ENCODE peak calls at places on chromosomes 3 and 15, in five cellular contexts. A, Z, O, B and E are unnamed samples.

GRCh38 chr3:51075221-51075775 is 309.8 kb upstream of the MANF start:
- DNase-seq in O (no peak), Z (no peak), B (no peak), A (no peak), E (no peak)

GRCh38 chr3:72338082-72338941 is 509.9 kb downstream of the SHQ1 start:
- DNase-seq in Z (no peak), B (no peak), O (no peak), A (peak; percentile 74), E (no peak)

GRCh38 chr15:71730277-71731144 is 79.8 kb upstream of the NR2E3 start:
- DNase-seq in O (peak; percentile 39), A (peak; percentile 71), B (no peak), Z (peak; percentile 31), E (no peak)

GRCh38 chr3:55659023-55659355 is 171.9 kb upstream of the WNT5A start:
- DNase-seq in A (no peak), O (no peak), B (no peak), Z (no peak), E (no peak)

GRCh38 chr15:28993720-28994053 is 107.9 kb downstream of the APBA2 start:
- DNase-seq in Z (no peak), B (no peak), O (no peak), A (no peak), E (no peak)

GRCh38 chr3:172980849-172981248 is 160.2 kb downstream of the SPATA16 start:
- DNase-seq in B (no peak), O (no peak), Z (no peak), A (no peak), E (no peak)

GRCh38 chr15:74240002-74240568 is 4.0 kb downstream of the CCDC33 start:
- DNase-seq in B (peak; percentile 86), O (peak; percentile 73), A (peak; percentile 57), Z (peak; percentile 9), E (no peak)

GRCh38 chr3:58308728-58309127 is 2.4 kb downstream of the HTD2 start:
- DNase-seq in Z (no peak), A (no peak), O (no peak), B (no peak), E (no peak)

GRCh38 chr15:96181873-96182301 is 148.6 kb upstream of the NR2F2 start:
- DNase-seq in B (no peak), O (peak; percentile 66), Z (no peak), A (peak; percentile 69), E (no peak)

GRCh38 chr3:3065876-3066275 is 44.3 kb downstream of the IL5RA start:
- DNase-seq in O (no peak), B (no peak), Z (no peak), A (no peak), E (no peak)

GRCh38 chr3:98991393-98991792 is 89.9 kb upstream of the DCBLD2 start:
- DNase-seq in A (no peak), B (no peak), Z (no peak), O (no peak), E (no peak)

GRCh38 chr3:40714771-40715170 is 190.0 kb downstream of the ZNF621 start:
- DNase-seq in B (no peak), O (no peak), A (no peak), Z (no peak), E (no peak)

GRCh38 chr3:16810593-16811367 is 74.0 kb upstream of the PLCL2 start:
- DNase-seq in B (no peak), A (no peak), Z (peak; percentile 45), O (no peak), E (no peak)

GRCh38 chr3:107884719-107885460 is 205.9 kb downstream of the CD47 start:
- DNase-seq in Z (no peak), B (no peak), A (no peak), O (no peak), E (no peak)

GRCh38 chr3:99644017-99644416 is 5.6 kb downstream of the COL8A1 start:
- DNase-seq in O (no peak), B (no peak), A (no peak), Z (no peak), E (no peak)

GRCh38 chr3:160196511-160197104 is 28.6 kb upstream of the C3orf80 start:
- DNase-seq in B (no peak), Z (no peak), A (no peak), O (peak; percentile 48), E (no peak)

GRCh38 chr3:55651011-55651410 is 163.9 kb upstream of the WNT5A start:
- DNase-seq in B (no peak), A (no peak), O (no peak), Z (no peak), E (no peak)

GRCh38 chr3:143847787-143848631 is at the start of gene SLC9A9:
- DNase-seq in B (peak; percentile 41), Z (peak; percentile 37), O (peak; percentile 59), A (peak; percentile 73), E (peak; percentile 64)

GRCh38 chr3:128878556-128879124 is 780 bp upstream of the ACAD9 start:
- DNase-seq in Z (peak; percentile 39), A (peak; percentile 61), B (no peak), O (peak; percentile 25), E (no peak)

DNA sequence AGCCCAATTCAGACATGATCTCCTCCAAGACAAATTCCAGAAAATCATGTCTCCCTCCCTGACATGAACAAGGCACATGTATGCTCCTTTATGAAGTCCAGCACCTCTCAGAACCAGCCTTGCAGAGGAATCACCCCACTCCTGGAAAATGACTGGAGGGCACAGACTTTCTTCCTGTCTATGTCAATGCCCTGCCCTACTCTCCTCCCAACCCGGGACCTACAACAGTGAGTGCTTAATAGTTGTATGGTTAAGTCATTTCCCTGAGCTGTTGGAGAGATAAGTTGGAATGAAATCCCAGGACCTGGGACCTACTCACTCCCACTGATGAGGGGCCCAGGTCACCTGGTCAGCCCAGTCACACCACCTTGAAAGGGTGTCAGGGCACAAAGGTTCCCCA is 80.0 kb upstream of the HERC1 start:
- DNase-seq in O (no peak), B (no peak), Z (no peak), A (no peak), E (no peak)
- TF ChIP-seq CTCF in O (no peak), B (no peak), Z (no peak), A (no peak), E (no peak)

GRCh38 chr15:78708713-78709112 is 67.7 kb upstream of the CHRNB4 start:
- DNase-seq in Z (no peak), O (no peak), A (no peak), B (no peak), E (no peak)

GRCh38 chr15:78712797-78713515 is 71.9 kb upstream of the CHRNB4 start:
- DNase-seq in B (no peak), A (no peak), O (no peak), Z (peak; percentile 21), E (no peak)

GRCh38 chr15:78714890-78715289 is 73.9 kb upstream of the CHRNB4 start:
- DNase-seq in O (no peak), B (no peak), A (no peak), Z (no peak), E (no peak)

GRCh38 chr15:78711638-78712037 is 70.6 kb upstream of the CHRNB4 start:
- DNase-seq in Z (no peak), A (no peak), B (no peak), O (no peak), E (no peak)

GRCh38 chr15:78709263-78709882 is 68.4 kb upstream of the CHRNB4 start:
- DNase-seq in Z (peak; percentile 72), A (peak; percentile 19), O (peak; percentile 52), B (peak; percentile 82), E (peak; percentile 38)
- H3K4me3 ChIP-seq in Z (no peak overlapping the region), A (peak overlapping the region; percentile 17), O (no peak overlapping the region), B (peak overlapping the region; percentile 13), E (no peak overlapping the region)

DNA sequence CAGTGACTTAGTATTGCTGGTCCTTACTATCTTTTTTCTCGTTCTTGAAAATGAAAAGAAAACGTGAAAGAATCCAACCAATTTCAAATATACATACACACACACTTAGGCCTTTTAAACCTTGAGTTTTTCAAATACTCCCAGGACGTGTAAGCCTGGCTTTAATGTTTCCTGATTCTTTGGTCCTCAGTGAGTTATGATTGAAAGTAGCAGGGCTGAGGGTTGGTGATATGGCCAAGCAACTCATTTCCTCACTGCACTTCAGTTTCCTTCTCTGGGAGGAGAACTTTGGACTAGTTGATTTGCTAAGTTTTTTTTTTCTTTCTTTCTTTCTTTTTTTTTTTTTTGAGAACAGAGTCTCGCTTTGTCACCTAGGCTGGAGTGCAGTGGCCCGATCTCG is 34.6 kb downstream of the CHD2 start:
- DNase-seq in Z (no peak), B (no peak), A (no peak), O (no peak), E (no peak)
- H3K36me3 ChIP-seq in Z (peaks cover 98% of the 10 kb centered on the region), B (peaks cover 100% of the 10 kb centered on the region), A (peaks cover 84% of the 10 kb centered on the region), O (peaks cover 94% of the 10 kb centered on the region), E (peaks cover 11% of the 10 kb centered on the region)

GRCh38 chr15:49832421-49832980 is 211.7 kb downstream of the DTWD1 start:
- DNase-seq in B (no peak), O (no peak), A (peak; percentile 21), Z (peak; percentile 3), E (no peak)
- TF ChIP-seq CTCF in B (no peak), O (no peak), A (peak; percentile 62), Z (peak; percentile 32), E (peak; percentile 38)

GRCh38 chr15:40418126-40418525 is 12.5 kb downstream of the IVD start:
- DNase-seq in A (no peak), O (no peak), Z (no peak), B (no peak), E (no peak)

GRCh38 chr15:40420071-40420713 is 14.6 kb downstream of the IVD start:
- DNase-seq in B (no peak), O (no peak), A (no peak), Z (no peak), E (no peak)

GRCh38 chr15:40420793-40421192 is 15.2 kb downstream of the IVD start:
- DNase-seq in B (peak; percentile 86), O (no peak), A (no peak), Z (no peak), E (no peak)

GRCh38 chr15:40424483-40425115 is 16.2 kb upstream of the BAHD1 start:
- DNase-seq in O (no peak), B (no peak), Z (no peak), A (no peak), E (no peak)

GRCh38 chr15:40421246-40422157 is 15.9 kb downstream of the IVD start:
- DNase-seq in A (peak; percentile 35), Z (peak; percentile 74), B (peak; percentile 89), O (peak; percentile 65), E (peak; percentile 83)
- H3K4me3 ChIP-seq in A (no peak overlapping the region), Z (no peak overlapping the region), B (no peak overlapping the region), O (no peak overlapping the region), E (no peak overlapping the region)